ENCODE peak calls at places on chromosomes 5 and 9, in six cellular contexts. One of them, this sample, is unnamed. For H3K4me1, the result is how much of the 10 kb centered on the place peaks cover.

GRCh38 chr5:157271740-157272271 is 5.9 kb downstream of the CYFIP2 start:
- DNase-seq in stomach: peak
- DNase-seq in body of pancreas: peak
- DNase-seq in tibial nerve: no peak
- DNase-seq in cardiac muscle cell: no peak
- DNase-seq in psoas muscle: no peak
- DNase-seq in this sample: no peak

GRCh38 chr5:115419794-115420585 is 123.5 kb upstream of the CCDC112 start:
- DNase-seq in stomach: no peak
- DNase-seq in body of pancreas: peak
- DNase-seq in tibial nerve: no peak
- DNase-seq in cardiac muscle cell: no peak
- DNase-seq in psoas muscle: no peak
- DNase-seq in this sample: no peak

GRCh38 chr5:163658702-163659567 is 153.5 kb downstream of the MAT2B start:
- DNase-seq in stomach: no peak
- DNase-seq in body of pancreas: peak
- DNase-seq in tibial nerve: no peak
- DNase-seq in cardiac muscle cell: no peak
- DNase-seq in psoas muscle: no peak
- DNase-seq in this sample: no peak

GRCh38 chr5:149240354-149240998 is 31.2 kb upstream of the AFAP1L1 start:
- DNase-seq in stomach: peak
- DNase-seq in body of pancreas: peak
- DNase-seq in tibial nerve: no peak
- DNase-seq in cardiac muscle cell: no peak
- DNase-seq in psoas muscle: no peak
- DNase-seq in this sample: peak

GRCh38 chr5:143657814-143658395 is 154.1 kb upstream of the HMHB1 start:
- DNase-seq in stomach: no peak
- DNase-seq in body of pancreas: no peak
- DNase-seq in tibial nerve: no peak
- DNase-seq in cardiac muscle cell: no peak
- DNase-seq in psoas muscle: no peak
- DNase-seq in this sample: no peak

GRCh38 chr9:90774682-90775081 is 26.9 kb upstream of the SYK start:
- DNase-seq in stomach: no peak
- DNase-seq in body of pancreas: no peak
- DNase-seq in tibial nerve: no peak
- DNase-seq in cardiac muscle cell: no peak
- DNase-seq in psoas muscle: no peak
- DNase-seq in this sample: no peak

GRCh38 chr5:118924006-118924389 is 64.3 kb downstream of the DTWD2 start:
- DNase-seq in stomach: no peak
- DNase-seq in body of pancreas: no peak
- DNase-seq in tibial nerve: no peak
- DNase-seq in cardiac muscle cell: no peak
- DNase-seq in psoas muscle: no peak
- DNase-seq in this sample: no peak

GRCh38 chr9:37784291-37784639 is 599 bp downstream of the EXOSC3 start:
- DNase-seq in stomach: no peak
- DNase-seq in body of pancreas: no peak
- DNase-seq in tibial nerve: no peak
- DNase-seq in cardiac muscle cell: no peak
- DNase-seq in psoas muscle: no peak
- DNase-seq in this sample: no peak

GRCh38 chr9:21811914-21812313 is 9.5 kb downstream of the MTAP start:
- DNase-seq in stomach: no peak
- DNase-seq in body of pancreas: no peak
- DNase-seq in tibial nerve: no peak
- DNase-seq in cardiac muscle cell: no peak
- DNase-seq in psoas muscle: no peak
- DNase-seq in this sample: no peak

GRCh38 chr5:175746851-175747250 is 89.0 kb downstream of the HRH2 start:
- DNase-seq in stomach: no peak
- DNase-seq in body of pancreas: no peak
- DNase-seq in tibial nerve: no peak
- DNase-seq in cardiac muscle cell: no peak
- DNase-seq in psoas muscle: no peak
- DNase-seq in this sample: no peak

GRCh38 chr9:109134167-109134578 is 14.4 kb upstream of the TMEM245 start:
- DNase-seq in stomach: no peak
- DNase-seq in body of pancreas: no peak
- DNase-seq in tibial nerve: no peak
- DNase-seq in cardiac muscle cell: no peak
- DNase-seq in psoas muscle: no peak
- DNase-seq in this sample: no peak

GRCh38 chr5:124461857-124462423 is 284.5 kb downstream of the ZNF608 start:
- DNase-seq in stomach: no peak
- DNase-seq in body of pancreas: no peak
- DNase-seq in tibial nerve: no peak
- DNase-seq in cardiac muscle cell: no peak
- DNase-seq in psoas muscle: no peak
- DNase-seq in this sample: no peak

GRCh38 chr5:54520438-54520846 is 2.9 kb downstream of the SNX18 start:
- DNase-seq in stomach: peak
- DNase-seq in body of pancreas: peak
- DNase-seq in tibial nerve: no peak
- DNase-seq in cardiac muscle cell: peak
- DNase-seq in psoas muscle: no peak
- DNase-seq in this sample: peak

GRCh38 chr9:101727621-101728524 is 10.6 kb downstream of the GRIN3A start:
- DNase-seq in stomach: no peak
- DNase-seq in body of pancreas: peak
- DNase-seq in tibial nerve: no peak
- DNase-seq in cardiac muscle cell: peak
- DNase-seq in psoas muscle: no peak
- DNase-seq in this sample: no peak

GRCh38 chr5:111929892-111930291 is 172.9 kb upstream of the NREP start:
- DNase-seq in stomach: no peak
- DNase-seq in body of pancreas: peak
- DNase-seq in tibial nerve: no peak
- DNase-seq in cardiac muscle cell: no peak
- DNase-seq in psoas muscle: peak
- DNase-seq in this sample: no peak

GRCh38 chr9:126915281-126915816 is 767 bp downstream of the RALGPS1 start:
- DNase-seq in stomach: peak
- DNase-seq in body of pancreas: peak
- DNase-seq in tibial nerve: no peak
- DNase-seq in cardiac muscle cell: peak
- DNase-seq in psoas muscle: peak
- DNase-seq in this sample: peak

GRCh38 chr5:180631549-180632392 is 17.6 kb downstream of the FLT4 start:
- DNase-seq in stomach: no peak
- DNase-seq in body of pancreas: no peak
- DNase-seq in tibial nerve: no peak
- DNase-seq in cardiac muscle cell: no peak
- DNase-seq in psoas muscle: peak
- DNase-seq in this sample: no peak

GRCh38 chr5:180633283-180634177 is 15.9 kb downstream of the FLT4 start:
- DNase-seq in stomach: no peak
- DNase-seq in body of pancreas: no peak
- DNase-seq in tibial nerve: no peak
- DNase-seq in cardiac muscle cell: no peak
- DNase-seq in psoas muscle: peak
- DNase-seq in this sample: no peak

GRCh38 chr5:180629703-180630382 is 19.6 kb downstream of the FLT4 start:
- DNase-seq in stomach: no peak
- DNase-seq in body of pancreas: no peak
- DNase-seq in tibial nerve: no peak
- DNase-seq in cardiac muscle cell: no peak
- DNase-seq in psoas muscle: no peak
- DNase-seq in this sample: no peak

GRCh38 chr5:180630426-180630825 is 19.0 kb downstream of the FLT4 start:
- DNase-seq in stomach: no peak
- DNase-seq in body of pancreas: no peak
- DNase-seq in tibial nerve: no peak
- DNase-seq in cardiac muscle cell: no peak
- DNase-seq in psoas muscle: no peak
- DNase-seq in this sample: no peak

GRCh38 chr5:180632768-180633167 is 16.6 kb downstream of the FLT4 start:
- DNase-seq in stomach: no peak
- DNase-seq in body of pancreas: no peak
- DNase-seq in tibial nerve: no peak
- DNase-seq in cardiac muscle cell: no peak
- DNase-seq in psoas muscle: peak
- DNase-seq in this sample: no peak
- H3K4me3 ChIP-seq in stomach: no peak
- H3K4me3 ChIP-seq in body of pancreas: no peak
- H3K4me3 ChIP-seq in tibial nerve: no peak
- H3K4me3 ChIP-seq in cardiac muscle cell: no peak
- H3K4me3 ChIP-seq in psoas muscle: no peak
- H3K4me3 ChIP-seq in this sample: no peak

DNA sequence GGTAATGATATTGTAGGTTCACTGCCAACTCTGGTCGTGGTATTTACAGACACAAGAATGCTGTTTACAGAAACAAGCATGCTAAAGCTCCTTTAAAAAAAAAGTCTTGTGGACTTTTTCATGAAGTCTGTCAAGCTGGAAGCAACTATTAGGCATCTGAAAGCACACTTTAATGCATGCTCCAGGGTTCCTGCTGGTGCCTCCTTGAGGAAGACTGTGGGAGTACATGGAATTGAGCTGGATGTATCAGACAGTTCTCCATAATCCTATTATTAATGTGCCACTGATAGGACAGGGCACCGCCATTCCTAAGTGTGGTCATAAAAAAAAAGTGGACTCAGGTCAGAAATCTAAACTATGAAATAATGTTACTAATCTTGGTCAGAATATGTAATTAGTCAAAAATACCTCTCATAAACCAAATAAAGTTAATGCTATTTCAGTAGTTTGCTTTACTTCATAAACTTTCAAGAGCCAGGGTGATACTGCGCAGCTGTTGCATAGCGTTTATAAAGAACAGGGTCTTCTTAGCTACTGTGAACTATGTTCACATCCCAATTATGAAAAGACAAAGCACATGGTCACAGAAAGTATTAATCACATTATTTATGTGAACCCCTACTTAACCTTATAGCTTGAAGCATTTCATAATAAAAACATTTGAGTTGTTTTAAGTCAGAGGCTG is 390.8 kb upstream of the PTGER4 start:
- DNase-seq in stomach: no peak
- DNase-seq in body of pancreas: no peak
- DNase-seq in tibial nerve: no peak
- DNase-seq in cardiac muscle cell: no peak
- DNase-seq in psoas muscle: no peak
- DNase-seq in this sample: peak
- TF ChIP-seq CTCF in stomach: no peak
- TF ChIP-seq CTCF in body of pancreas: no peak
- TF ChIP-seq CTCF in tibial nerve: no peak
- TF ChIP-seq CTCF in cardiac muscle cell: no peak
- TF ChIP-seq CTCF in psoas muscle: no peak
- TF ChIP-seq CTCF in this sample: no peak

DNA sequence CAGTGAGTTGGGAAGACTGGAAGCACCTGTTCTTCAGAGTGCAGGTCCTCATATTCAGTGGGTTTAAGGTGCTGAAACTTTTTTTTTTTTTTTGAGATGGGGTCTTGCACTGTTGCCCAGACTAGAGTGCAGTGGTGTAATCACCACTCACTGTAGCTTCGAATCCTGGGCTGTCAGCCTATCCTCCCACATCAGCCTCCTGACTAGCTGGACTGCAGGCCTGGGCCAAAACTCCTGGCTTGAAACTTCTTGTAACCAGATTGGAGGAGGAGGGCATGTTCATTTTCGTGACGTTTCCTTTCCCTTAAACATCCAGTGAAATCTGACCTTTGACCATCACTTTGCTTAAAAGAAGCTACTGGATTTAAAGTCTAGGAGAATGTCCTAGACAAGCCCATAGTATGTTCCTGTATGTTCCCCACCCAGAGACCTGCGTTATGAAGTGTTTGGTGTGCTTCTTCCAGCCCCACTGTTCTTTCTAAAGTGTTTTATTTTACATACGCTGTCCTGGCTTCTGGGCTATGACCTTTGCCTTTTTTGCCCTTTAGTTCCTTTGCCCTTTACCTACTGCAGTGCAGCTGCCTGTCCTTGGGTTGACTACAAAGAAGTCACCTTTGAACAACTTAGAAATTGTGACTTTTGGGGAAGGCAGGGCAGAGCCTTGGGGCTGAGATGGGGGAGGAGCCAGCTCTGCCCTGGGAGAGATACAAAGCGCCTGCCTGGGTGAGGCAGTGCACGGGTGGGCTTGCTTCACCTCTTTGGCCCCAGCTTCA is 18.4 kb downstream of the TENT4A start:
- DNase-seq in stomach: no peak
- DNase-seq in body of pancreas: no peak
- DNase-seq in tibial nerve: no peak
- DNase-seq in cardiac muscle cell: no peak
- DNase-seq in psoas muscle: no peak
- DNase-seq in this sample: no peak
- H3K4me1 ChIP-seq in stomach: half or more
- H3K4me1 ChIP-seq in body of pancreas: half or more
- H3K4me1 ChIP-seq in tibial nerve: half or more
- H3K4me1 ChIP-seq in cardiac muscle cell: under half
- H3K4me1 ChIP-seq in psoas muscle: half or more
- H3K4me1 ChIP-seq in this sample: under half

GRCh38 chr5:150639751-150640150 is 709 bp upstream of the SYNPO start:
- DNase-seq in stomach: no peak
- DNase-seq in body of pancreas: no peak
- DNase-seq in tibial nerve: no peak
- DNase-seq in cardiac muscle cell: no peak
- DNase-seq in psoas muscle: no peak
- DNase-seq in this sample: peak

GRCh38 chr5:150639317-150639738 is 1.1 kb upstream of the SYNPO start:
- DNase-seq in stomach: no peak
- DNase-seq in body of pancreas: no peak
- DNase-seq in tibial nerve: no peak
- DNase-seq in cardiac muscle cell: no peak
- DNase-seq in psoas muscle: no peak
- DNase-seq in this sample: no peak

GRCh38 chr5:150641006-150641570 is 628 bp downstream of the SYNPO start:
- DNase-seq in stomach: no peak
- DNase-seq in body of pancreas: no peak
- DNase-seq in tibial nerve: no peak
- DNase-seq in cardiac muscle cell: no peak
- DNase-seq in psoas muscle: peak
- DNase-seq in this sample: peak

GRCh38 chr5:150641826-150642566 is 1.5 kb downstream of the SYNPO start:
- DNase-seq in stomach: no peak
- DNase-seq in body of pancreas: no peak
- DNase-seq in tibial nerve: no peak
- DNase-seq in cardiac muscle cell: no peak
- DNase-seq in psoas muscle: no peak
- DNase-seq in this sample: no peak

GRCh38 chr5:150640311-150641005 is at the start of gene SYNPO:
- DNase-seq in stomach: peak
- DNase-seq in body of pancreas: peak
- DNase-seq in tibial nerve: peak
- DNase-seq in cardiac muscle cell: no peak
- DNase-seq in psoas muscle: peak
- DNase-seq in this sample: peak
- H3K4me3 ChIP-seq in stomach: peak
- H3K4me3 ChIP-seq in body of pancreas: no peak
- H3K4me3 ChIP-seq in tibial nerve: peak
- H3K4me3 ChIP-seq in cardiac muscle cell: no peak
- H3K4me3 ChIP-seq in psoas muscle: peak
- H3K4me3 ChIP-seq in this sample: peak

This sample was measured in testis.